ENCODE peak calls at places on chromosomes 2 and 18, in seven cellular contexts. B is endothelial cell, K is left ventricle myocardium inferior, Y is GM10248, H is occipital lobe, M is IMR-90, U is GM03348. F is an unnamed sample.

GRCh38 chr2:207269021-207269420 is 103.3 kb upstream of the KLF7 start:
- DNase-seq in M (no peak), K (no peak), Y (no peak), B (no peak), H (no peak), U (no peak), F (no peak)

GRCh38 chr18:500230-500555 is 308 bp downstream of the COLEC12 start:
- DNase-seq in U (peak), H (no peak), Y (no peak), K (no peak), M (no peak), B (peak), F (no peak)

GRCh38 chr2:217331577-217332139 is 471.8 kb upstream of the TNP1 start:
- DNase-seq in H (no peak), K (no peak), B (no peak), Y (no peak), U (peak), M (peak), F (no peak)

GRCh38 chr2:100601661-100602060 is 38.9 kb downstream of the PDCL3 start:
- DNase-seq in U (no peak), Y (no peak), B (no peak), H (no peak), M (no peak), K (no peak), F (no peak)

GRCh38 chr18:48866028-48866733 is 84.6 kb downstream of the SMAD7 start:
- DNase-seq in H (peak), B (no peak), Y (no peak), M (peak), U (peak), K (peak), F (peak)

GRCh38 chr2:64251497-64252277 is 107.5 kb upstream of the PELI1 start:
- DNase-seq in M (no peak), B (no peak), K (no peak), H (no peak), U (no peak), Y (no peak), F (no peak)

GRCh38 chr2:10124538-10125045 is 2.1 kb downstream of the RRM2 start:
- DNase-seq in Y (peak), U (peak), K (no peak), M (peak), H (no peak), B (peak), F (no peak)

GRCh38 chr2:46939596-46940359 is 24.2 kb upstream of the MCFD2 start:
- DNase-seq in Y (peak), K (no peak), M (no peak), U (no peak), H (no peak), B (no peak), F (no peak)

GRCh38 chr2:23363831-23364230 is 21.1 kb upstream of the KLHL29 start:
- DNase-seq in K (no peak), U (no peak), H (no peak), Y (no peak), M (no peak), B (no peak), F (no peak)

GRCh38 chr18:2918761-2919550 is 72.2 kb downstream of the EMILIN2 start:
- DNase-seq in U (no peak), H (no peak), B (no peak), M (no peak), K (no peak), Y (no peak), F (no peak)

F was measured in ovary.